ENCODE peak calls at places on chromosomes 6 and 20, in seven cellular contexts. One of them, this sample, is unnamed.

GRCh38 chr6:11315743-11316437 is 83.4 kb upstream of the NEDD9 start:
- DNase-seq in NCI-H1105: no peak
- DNase-seq in hepatocyte: peak; percentile 75
- DNase-seq in cardiac fibroblast: peak; percentile 72
- DNase-seq in Caki2: peak; percentile 61
- DNase-seq in B cell: no peak
- DNase-seq in uterus: no peak
- DNase-seq in this sample: peak; percentile 93

GRCh38 chr20:37521091-37521771 is at the start of gene NNAT:
- DNase-seq in NCI-H1105: no peak
- DNase-seq in hepatocyte: no peak
- DNase-seq in cardiac fibroblast: no peak
- DNase-seq in Caki2: no peak
- DNase-seq in B cell: peak; percentile 38
- DNase-seq in uterus: no peak
- DNase-seq in this sample: no peak

GRCh38 chr20:49569403-49570115 is 1.6 kb upstream of the PTGIS start:
- DNase-seq in NCI-H1105: no peak
- DNase-seq in hepatocyte: no peak
- DNase-seq in cardiac fibroblast: peak; percentile 66
- DNase-seq in Caki2: no peak
- DNase-seq in B cell: no peak
- DNase-seq in uterus: peak; percentile 79
- DNase-seq in this sample: peak; percentile 57

GRCh38 chr6:15948930-15949900 is 179.7 kb upstream of the MYLIP start:
- DNase-seq in NCI-H1105: peak; percentile 89
- DNase-seq in hepatocyte: peak; percentile 72
- DNase-seq in cardiac fibroblast: peak; percentile 41
- DNase-seq in Caki2: peak; percentile 91
- DNase-seq in B cell: no peak
- DNase-seq in uterus: no peak
- DNase-seq in this sample: no peak

GRCh38 chr6:37426945-37427510 is 6.0 kb upstream of the CMTR1 start:
- DNase-seq in NCI-H1105: no peak
- DNase-seq in hepatocyte: peak; percentile 6
- DNase-seq in cardiac fibroblast: no peak
- DNase-seq in Caki2: no peak
- DNase-seq in B cell: no peak
- DNase-seq in uterus: no peak
- DNase-seq in this sample: peak; percentile 6

GRCh38 chr6:167893416-167893815 is 66.7 kb downstream of the AFDN start:
- DNase-seq in NCI-H1105: no peak
- DNase-seq in hepatocyte: peak; percentile 12
- DNase-seq in cardiac fibroblast: no peak
- DNase-seq in Caki2: peak; percentile 46
- DNase-seq in B cell: no peak
- DNase-seq in uterus: no peak
- DNase-seq in this sample: peak; percentile 52

GRCh38 chr6:125301435-125302391 is at the start of gene HDDC2:
- DNase-seq in NCI-H1105: peak; percentile 75
- DNase-seq in hepatocyte: peak; percentile 85
- DNase-seq in cardiac fibroblast: peak; percentile 81
- DNase-seq in Caki2: peak; percentile 73
- DNase-seq in B cell: peak; percentile 57
- DNase-seq in uterus: peak; percentile 66
- DNase-seq in this sample: peak; percentile 73

GRCh38 chr6:90982051-90982450 is 395.2 kb upstream of the MAP3K7 start:
- DNase-seq in NCI-H1105: no peak
- DNase-seq in hepatocyte: no peak
- DNase-seq in cardiac fibroblast: no peak
- DNase-seq in Caki2: no peak
- DNase-seq in B cell: no peak
- DNase-seq in uterus: no peak
- DNase-seq in this sample: no peak

GRCh38 chr6:75285156-75285639 is 606 bp upstream of the TMEM30A start:
- DNase-seq in NCI-H1105: no peak
- DNase-seq in hepatocyte: no peak
- DNase-seq in cardiac fibroblast: no peak
- DNase-seq in Caki2: no peak
- DNase-seq in B cell: no peak
- DNase-seq in uterus: no peak
- DNase-seq in this sample: no peak

GRCh38 chr20:51810155-51811039 is 8.1 kb upstream of the SALL4 start:
- DNase-seq in NCI-H1105: no peak
- DNase-seq in hepatocyte: no peak
- DNase-seq in cardiac fibroblast: no peak
- DNase-seq in Caki2: no peak
- DNase-seq in B cell: no peak
- DNase-seq in uterus: no peak
- DNase-seq in this sample: no peak

GRCh38 chr20:50690979-50691584 is at the start of gene RIPOR3:
- DNase-seq in NCI-H1105: no peak
- DNase-seq in hepatocyte: peak; percentile 19
- DNase-seq in cardiac fibroblast: no peak
- DNase-seq in Caki2: no peak
- DNase-seq in B cell: no peak
- DNase-seq in uterus: peak; percentile 50
- DNase-seq in this sample: no peak

GRCh38 chr6:92479821-92480220 is 939.5 kb downstream of the EPHA7 start:
- DNase-seq in NCI-H1105: peak; percentile 1
- DNase-seq in hepatocyte: no peak
- DNase-seq in cardiac fibroblast: peak; percentile 1
- DNase-seq in Caki2: no peak
- DNase-seq in B cell: no peak
- DNase-seq in uterus: no peak
- DNase-seq in this sample: peak; percentile 0